ENCODE peak calls at places on chromosomes 13 and 19, in six cellular contexts. R is naive thymus-derived CD4-positive, alpha-beta T cell; C is heart right ventricle; N is Panc1; L is mesendoderm; M is mammary epithelial cell. H is an unnamed sample.
A peak's percentile ranks its signal among the peaks of the same experiment; 100 is the strongest.

GRCh38 chr13:110240943-110241342 is 66.0 kb downstream of the COL4A1 start:
- DNase-seq in R (no peak), C (no peak), N (no peak), L (no peak), M (no peak), H (no peak)

GRCh38 chr13:23159587-23160240 is 21.1 kb upstream of the SGCG start:
- DNase-seq in R (no peak), C (no peak), N (no peak), L (peak; percentile 82), M (no peak), H (no peak)

GRCh38 chr13:27966641-27967202 is 2.4 kb downstream of the CDX2 start:
- DNase-seq in R (no peak), C (no peak), N (no peak), L (peak; percentile 78), M (no peak), H (no peak)

GRCh38 chr13:95023405-95023804 is 277.8 kb downstream of the ABCC4 start:
- DNase-seq in R (no peak), C (no peak), N (no peak), L (peak; percentile 4), M (peak; percentile 40), H (no peak)

GRCh38 chr19:10552596-10553053 is 8.9 kb downstream of the ATG4D start:
- DNase-seq in R (peak; percentile 16), C (no peak), N (no peak), L (peak; percentile 79), M (no peak), H (peak; percentile 28)

GRCh38 chr19:58409010-58409790 is 751 bp downstream of the ZNF584 start:
- DNase-seq in R (no peak), C (peak; percentile 33), N (no peak), L (no peak), M (no peak), H (peak; percentile 30)

GRCh38 chr19:40417714-40417996 is 4.5 kb upstream of the PRX start:
- DNase-seq in R (no peak), C (no peak), N (no peak), L (no peak), M (no peak), H (no peak)

GRCh38 chr13:27125357-27126282 is 46.0 kb downstream of the USP12 start:
- DNase-seq in R (no peak), C (no peak), N (no peak), L (peak; percentile 42), M (peak; percentile 35), H (no peak)

GRCh38 chr19:17296976-17297375 is 6.2 kb downstream of the ABHD8 start:
- DNase-seq in R (no peak), C (no peak), N (no peak), L (peak; percentile 95), M (no peak), H (no peak)

GRCh38 chr13:113113846-113114271 is 8.3 kb downstream of the F7 start:
- DNase-seq in R (no peak), C (no peak), N (no peak), L (no peak), M (no peak), H (peak; percentile 30)

GRCh38 chr13:43129021-43129420 is 105.6 kb downstream of the DNAJC15 start:
- DNase-seq in R (no peak), C (no peak), N (no peak), L (no peak), M (no peak), H (no peak)

GRCh38 chr19:11480927-11481776 is at the start of gene ELAVL3:
- DNase-seq in R (no peak), C (no peak), N (no peak), L (no peak), M (no peak), H (peak; percentile 80)

GRCh38 chr13:75326173-75327131 is 155.5 kb downstream of the TBC1D4 start:
- DNase-seq in R (peak; percentile 88), C (no peak), N (no peak), L (peak; percentile 91), M (peak; percentile 47), H (no peak)

GRCh38 chr13:74966814-74967213 is 515.2 kb downstream of the TBC1D4 start:
- DNase-seq in R (no peak), C (no peak), N (no peak), L (peak; percentile 47), M (no peak), H (no peak)

GRCh38 chr13:113002206-113002821 is 33.3 kb downstream of the MCF2L start:
- DNase-seq in R (no peak), C (no peak), N (no peak), L (peak; percentile 71), M (no peak), H (no peak)

GRCh38 chr19:38290631-38291147 is 13.4 kb upstream of the C19orf33 start:
- DNase-seq in R (no peak), C (no peak), N (no peak), L (no peak), M (peak; percentile 93), H (peak; percentile 45)

GRCh38 chr19:11578342-11579142 is 1.1 kb upstream of the ACP5 start:
- DNase-seq in R (peak; percentile 49), C (peak; percentile 46), N (no peak), L (peak; percentile 47), M (no peak), H (no peak)

GRCh38 chr19:1324792-1325567 is 39.3 kb downstream of the EFNA2 start:
- DNase-seq in R (peak; percentile 7), C (peak; percentile 65), N (no peak), L (no peak), M (peak; percentile 57), H (peak; percentile 81)

GRCh38 chr13:110699148-110700145 is 6.5 kb downstream of the CARS2 start:
- DNase-seq in R (no peak), C (no peak), N (no peak), L (no peak), M (no peak), H (no peak)

GRCh38 chr19:1449467-1450442 is at the start of gene APC2:
- DNase-seq in R (no peak), C (no peak), N (no peak), L (peak; percentile 73), M (no peak), H (peak; percentile 92)

GRCh38 chr13:107375701-107376350 is 807.9 kb upstream of the ARGLU1 start:
- DNase-seq in R (no peak), C (no peak), N (no peak), L (no peak), M (no peak), H (no peak)

GRCh38 chr13:48567521-48568331 is 34.8 kb upstream of the RCBTB2 start:
- DNase-seq in R (no peak), C (no peak), N (no peak), L (no peak), M (no peak), H (no peak)

GRCh38 chr19:29841209-29841558 is 29.4 kb downstream of the CCNE1 start:
- DNase-seq in R (no peak), C (no peak), N (no peak), L (peak; percentile 46), M (peak; percentile 15), H (no peak)

GRCh38 chr13:97223711-97224461 is 1.8 kb downstream of the MBNL2 start:
- DNase-seq in R (peak; percentile 25), C (peak; percentile 30), N (no peak), L (peak; percentile 90), M (peak; percentile 83), H (peak; percentile 44)

GRCh38 chr19:16380314-16380695 is 55.7 kb downstream of the KLF2 start:
- DNase-seq in R (no peak), C (no peak), N (no peak), L (no peak), M (no peak), H (no peak)

GRCh38 chr13:79469608-79470007 is 11.3 kb upstream of the NDFIP2 start:
- DNase-seq in R (no peak), C (no peak), N (no peak), L (no peak), M (no peak), H (no peak)

GRCh38 chr13:79477968-79478367 is 3.0 kb upstream of the NDFIP2 start:
- DNase-seq in R (no peak), C (peak; percentile 29), N (no peak), L (peak; percentile 55), M (peak; percentile 21), H (peak; percentile 53)

GRCh38 chr13:79470666-79471065 is 10.3 kb upstream of the NDFIP2 start:
- DNase-seq in R (no peak), C (no peak), N (no peak), L (no peak), M (no peak), H (no peak)

GRCh38 chr13:79480954-79481684 is at the start of gene NDFIP2:
- DNase-seq in R (peak; percentile 77), C (peak; percentile 91), N (no peak), L (peak; percentile 86), M (peak; percentile 89), H (peak; percentile 79)

GRCh38 chr13:79475569-79475968 is 5.4 kb upstream of the NDFIP2 start:
- DNase-seq in R (no peak), C (no peak), N (no peak), L (no peak), M (no peak), H (no peak)
- H3K27me3 ChIP-seq in R (no peaks in the 10 kb centered on the region), C (no peaks in the 10 kb centered on the region), N (no peaks in the 10 kb centered on the region), L (no peaks in the 10 kb centered on the region), M (no peaks in the 10 kb centered on the region), H (no peaks in the 10 kb centered on the region)

GRCh38 chr19:36973844-36974195 is 57.7 kb downstream of the ZNF568 start:
- DNase-seq in R (no peak), C (no peak), N (no peak), L (peak; percentile 1), M (no peak), H (no peak)
- H3K4me3 ChIP-seq in R (peak overlapping the region; percentile 100), C (peak overlapping the region; percentile 76), N (peak overlapping the region; percentile 87), L (peak overlapping the region; percentile 49), M (peak overlapping the region; percentile 60), H (peak overlapping the region; percentile 88)

GRCh38 chr19:35846038-35846668 is 6.2 kb downstream of the NPHS1 start:
- DNase-seq in R (no peak), C (no peak), N (no peak), L (peak; percentile 49), M (no peak), H (no peak)

GRCh38 chr19:35845215-35846037 is 6.9 kb downstream of the NPHS1 start:
- DNase-seq in R (no peak), C (no peak), N (no peak), L (peak; percentile 25), M (no peak), H (no peak)

GRCh38 chr19:35848919-35849505 is 3.3 kb downstream of the NPHS1 start:
- DNase-seq in R (no peak), C (no peak), N (no peak), L (no peak), M (no peak), H (no peak)

GRCh38 chr19:35848486-35848885 is 3.8 kb downstream of the NPHS1 start:
- DNase-seq in R (no peak), C (no peak), N (no peak), L (no peak), M (no peak), H (no peak)

GRCh38 chr19:35847911-35848310 is 4.4 kb downstream of the NPHS1 start:
- DNase-seq in R (no peak), C (no peak), N (no peak), L (no peak), M (no peak), H (no peak)
- H3K27me3 ChIP-seq in R (peaks cover 6% of the 10 kb centered on the region), C (peaks cover 94% of the 10 kb centered on the region), N (no peaks in the 10 kb centered on the region), L (peaks cover 17% of the 10 kb centered on the region), M (peaks cover 3% of the 10 kb centered on the region), H (peaks cover 58% of the 10 kb centered on the region)

DNA sequence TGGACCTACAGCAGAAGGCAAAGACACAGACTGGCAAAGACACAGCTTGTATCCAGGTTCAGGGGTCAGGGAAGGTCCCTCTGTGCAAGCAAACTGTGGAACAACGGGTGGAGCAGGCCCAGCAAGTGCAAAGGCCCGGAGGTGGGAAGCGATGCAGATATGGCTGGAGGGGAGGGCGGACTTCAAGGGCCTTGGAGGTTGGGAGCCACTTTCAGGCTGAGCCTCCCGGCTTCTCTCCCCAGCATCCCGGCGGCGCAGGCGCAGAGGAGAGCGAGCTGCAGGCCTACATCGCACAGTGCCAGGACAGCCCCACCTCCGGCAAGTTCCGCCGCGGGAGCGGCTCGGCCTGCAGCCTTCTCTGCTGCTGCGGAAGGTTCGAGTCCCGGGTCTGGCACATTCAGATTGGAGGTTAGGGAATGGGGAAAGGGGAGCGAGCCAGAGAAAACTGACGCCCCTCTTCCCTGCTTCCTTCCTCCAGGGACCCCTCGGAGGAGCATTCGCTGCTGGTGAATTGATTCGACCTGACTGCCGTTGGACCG is 2.2 kb upstream of the PNPLA6 start:
- DNase-seq in R (no peak), C (peak; percentile 83), N (no peak), L (peak; percentile 38), M (no peak), H (peak; percentile 74)
- H3K4me3 ChIP-seq in R (peak overlapping the region; percentile 99), C (peak overlapping the region; percentile 77), N (peak overlapping the region; percentile 83), L (peak overlapping the region; percentile 26), M (peak overlapping the region; percentile 60), H (peak overlapping the region; percentile 87)